ENCODE peak calls at places on chromosome 1, in seven cellular contexts. M is choroid plexus epithelial cell, R is mucosa of descending colon, L is AG04450, B is lung, V is astrocyte of the spinal cord, X is BE2C. F is an unnamed sample.

GRCh38 chr1:201608635-201609395 is 69.9 kb downstream of the NAV1 start:
- DNase-seq in M (peak; percentile 46), R (no peak), L (no peak), B (no peak), V (no peak), X (no peak), F (no peak)

GRCh38 chr1:42240964-42241755 is 76.6 kb upstream of the GUCA2A start:
- DNase-seq in M (peak; percentile 53), R (no peak), L (no peak), B (no peak), V (peak; percentile 29), X (no peak), F (no peak)

GRCh38 chr1:93219443-93219842 is 38.9 kb downstream of the CCDC18 start:
- DNase-seq in M (peak; percentile 63), R (no peak), L (no peak), B (no peak), V (peak; percentile 14), X (no peak), F (no peak)

GRCh38 chr1:86616871-86617270 is 70.0 kb downstream of the CLCA4 start:
- DNase-seq in M (no peak), R (no peak), L (no peak), B (no peak), V (no peak), X (no peak), F (no peak)

GRCh38 chr1:6508876-6509602 is 17.6 kb upstream of the PLEKHG5 start:
- DNase-seq in M (no peak), R (no peak), L (no peak), B (no peak), V (no peak), X (no peak), F (no peak)

GRCh38 chr1:53529555-53529954 is 70.4 kb downstream of the DMRTB1 start:
- DNase-seq in M (no peak), R (no peak), L (no peak), B (no peak), V (no peak), X (no peak), F (no peak)

GRCh38 chr1:179881642-179882252 is 338 bp upstream of the TOR1AIP1 start:
- DNase-seq in M (peak; percentile 97), R (no peak), L (peak; percentile 85), B (no peak), V (peak; percentile 96), X (no peak), F (peak; percentile 65)

GRCh38 chr1:2468041-2468472 is 8.0 kb upstream of the PLCH2 start:
- DNase-seq in M (peak; percentile 41), R (no peak), L (peak; percentile 13), B (no peak), V (peak; percentile 20), X (no peak), F (no peak)

GRCh38 chr1:247962911-247963588 is 2.0 kb upstream of the OR2AK2 start:
- DNase-seq in M (no peak), R (no peak), L (no peak), B (no peak), V (no peak), X (no peak), F (no peak)
- H3K4me3 ChIP-seq in M (no peak overlapping the region), R (no peak overlapping the region), L (no peak overlapping the region), B (no peak overlapping the region), V (no peak overlapping the region), X (no peak overlapping the region), F (no peak overlapping the region)

DNA sequence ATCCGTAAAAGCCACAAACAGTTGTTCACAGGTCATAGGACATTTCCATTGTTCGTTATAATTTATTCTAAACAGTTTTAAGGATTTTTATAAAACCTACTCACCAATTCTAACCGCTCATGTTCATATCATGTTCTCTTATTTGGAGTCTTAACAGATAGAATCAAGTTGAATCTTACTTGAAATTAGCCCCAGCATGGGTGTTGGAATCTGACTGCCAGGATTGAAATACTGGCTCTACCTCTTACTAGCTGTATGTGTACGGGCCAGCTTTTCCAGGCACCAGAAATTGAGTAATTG is 78.2 kb upstream of the GPR88 start:
- DNase-seq in M (no peak), R (no peak), L (no peak), B (no peak), V (no peak), X (no peak), F (no peak)
- TF ChIP-seq CTCF in M (no peak), R (peak; percentile 4), L (no peak), B (no peak), V (no peak), X (no peak), F (no peak)

DNA sequence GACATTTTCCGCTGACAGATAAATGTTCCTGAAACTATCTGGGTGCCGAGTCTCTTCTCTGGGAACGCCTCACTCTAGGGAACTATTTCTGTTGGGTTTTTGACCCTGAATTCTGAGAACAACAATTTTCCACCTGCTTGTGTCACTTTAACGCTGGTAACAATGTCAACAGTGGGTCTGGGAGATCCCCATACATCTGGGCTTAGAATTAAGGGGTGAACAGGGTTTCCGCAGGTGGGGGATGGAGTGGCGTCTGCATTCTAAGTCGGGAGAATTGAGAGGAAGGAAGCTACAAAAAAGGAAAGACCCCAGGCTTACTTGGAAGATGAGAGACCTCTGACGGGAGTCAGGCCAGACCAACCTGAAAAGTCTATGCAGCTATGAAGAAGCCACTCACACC is 8.7 kb downstream of the CD247 start:
- DNase-seq in M (no peak), R (no peak), L (no peak), B (no peak), V (no peak), X (no peak), F (no peak)
- H3K4me3 ChIP-seq in M (no peak overlapping the region), R (no peak overlapping the region), L (no peak overlapping the region), B (no peak overlapping the region), V (no peak overlapping the region), X (no peak overlapping the region), F (no peak overlapping the region)

DNA sequence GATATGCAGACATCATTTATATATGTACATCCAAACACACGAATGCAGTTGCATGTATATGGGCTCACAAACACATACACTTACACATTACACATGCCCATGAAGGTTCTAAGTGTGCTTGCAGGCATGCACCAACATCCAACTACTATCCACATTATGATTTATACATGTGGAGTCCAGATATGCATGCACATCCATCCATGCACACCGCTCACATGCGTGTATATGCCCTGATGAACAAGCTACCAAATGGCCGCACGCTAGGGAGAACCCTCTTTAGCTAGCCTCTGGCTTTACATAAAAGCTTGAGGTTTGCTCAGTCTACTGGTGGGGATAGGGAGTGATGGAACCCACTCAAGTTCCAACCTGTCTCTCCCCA is 8.5 kb downstream of the GPR3 start:
- DNase-seq in M (no peak), R (no peak), L (no peak), B (no peak), V (no peak), X (no peak), F (no peak)
- TF ChIP-seq CTCF in M (no peak), R (no peak), L (no peak), B (no peak), V (no peak), X (no peak), F (no peak)

F was measured in AG04449.